ENCODE peak calls at places on chromosomes 6 and 20, in five cellular contexts. T is stimulated activated CD8-positive, alpha-beta memory T cell treated with anti-CD3 and anti-CD28 coated beads, Interleukin-7, amount 100 ng/mL, for 24 hours; P is NCI-H1417; V is cardiac fibroblast; L is heart right ventricle. E is an unnamed sample.

GRCh38 chr6:4889701-4890100 is 113.5 kb downstream of the CDYL start:
- DNase-seq in T (no peak), P (no peak), V (no peak), L (no peak), E (no peak)

GRCh38 chr6:105402090-105402980 is 547 bp downstream of the PREP start:
- DNase-seq in T (peak; percentile 2), P (peak; percentile 35), V (peak; percentile 58), L (peak; percentile 23), E (peak; percentile 54)

GRCh38 chr6:36368921-36369880 is 18.3 kb downstream of the ETV7 start:
- DNase-seq in T (no peak), P (peak; percentile 97), V (peak; percentile 85), L (no peak), E (no peak)

GRCh38 chr20:40750541-40750940 is 61.5 kb upstream of the MAFB start:
- DNase-seq in T (no peak), P (no peak), V (peak; percentile 6), L (no peak), E (no peak)

GRCh38 chr6:156848123-156848522 is 70.9 kb downstream of the ARID1B start:
- DNase-seq in T (no peak), P (no peak), V (no peak), L (peak; percentile 54), E (peak; percentile 62)

GRCh38 chr6:170122676-170123075 is 168.2 kb downstream of the DLL1 start:
- DNase-seq in T (no peak), P (no peak), V (no peak), L (no peak), E (no peak)

GRCh38 chr20:42705550-42705949 is 484.2 kb downstream of the PTPRT start:
- DNase-seq in T (no peak), P (no peak), V (no peak), L (no peak), E (no peak)

GRCh38 chr6:8006208-8006607 is 58.0 kb downstream of the BLOC1S5 start:
- DNase-seq in T (no peak), P (peak; percentile 52), V (peak; percentile 74), L (no peak), E (peak; percentile 64)

GRCh38 chr6:151914475-151914874 is 107.0 kb downstream of the ESR1 start:
- DNase-seq in T (no peak), P (no peak), V (peak; percentile 81), L (no peak), E (no peak)

GRCh38 chr6:5125152-5126006 is 40.2 kb downstream of the PPP1R3G start:
- DNase-seq in T (no peak), P (no peak), V (peak; percentile 92), L (no peak), E (no peak)

GRCh38 chr6:9699890-9700289 is 715.0 kb downstream of the TFAP2A start:
- DNase-seq in T (no peak), P (peak; percentile 75), V (no peak), L (no peak), E (no peak)

GRCh38 chr20:48180637-48181036 is 395.4 kb upstream of the SULF2 start:
- DNase-seq in T (no peak), P (peak; percentile 13), V (no peak), L (no peak), E (no peak)

GRCh38 chr6:134446228-134446848 is 128.4 kb upstream of the SGK1 start:
- DNase-seq in T (no peak), P (peak; percentile 82), V (peak; percentile 51), L (no peak), E (no peak)

GRCh38 chr6:82494367-82494766 is 130.8 kb downstream of the TPBG start:
- DNase-seq in T (no peak), P (peak; percentile 13), V (no peak), L (no peak), E (no peak)

GRCh38 chr6:91477688-91478087 is 890.8 kb upstream of the MAP3K7 start:
- DNase-seq in T (no peak), P (no peak), V (no peak), L (no peak), E (no peak)

GRCh38 chr6:3653528-3654070 is 97.9 kb downstream of the PXDC1 start:
- DNase-seq in T (no peak), P (no peak), V (no peak), L (no peak), E (no peak)

GRCh38 chr6:107630341-107630995 is 140.6 kb downstream of the SOBP start:
- DNase-seq in T (no peak), P (no peak), V (no peak), L (no peak), E (no peak)

GRCh38 chr6:144377586-144377985 is 92.5 kb downstream of the UTRN start:
- DNase-seq in T (no peak), P (no peak), V (peak; percentile 78), L (no peak), E (no peak)

GRCh38 chr6:13278184-13278583 is 50.2 kb downstream of the TBC1D7 start:
- DNase-seq in T (no peak), P (peak; percentile 29), V (no peak), L (no peak), E (peak; percentile 56)

GRCh38 chr6:111447051-111447450 is 36.0 kb downstream of the REV3L start:
- DNase-seq in T (no peak), P (no peak), V (no peak), L (no peak), E (no peak)

GRCh38 chr6:85468326-85468725 is 18.4 kb downstream of the NT5E start:
- DNase-seq in T (no peak), P (no peak), V (peak; percentile 56), L (no peak), E (no peak)

GRCh38 chr6:42431356-42431755 is 20.4 kb downstream of the TRERF1 start:
- DNase-seq in T (no peak), P (no peak), V (no peak), L (no peak), E (no peak)

GRCh38 chr20:24736131-24736843 is 212.8 kb upstream of the CST7 start:
- DNase-seq in T (no peak), P (no peak), V (no peak), L (no peak), E (no peak)

GRCh38 chr20:35515949-35516645 is 13.4 kb downstream of the C20orf173 start:
- DNase-seq in T (no peak), P (no peak), V (peak; percentile 75), L (no peak), E (no peak)

GRCh38 chr20:14288341-14289330 is 48.8 kb downstream of the FLRT3 start:
- DNase-seq in T (no peak), P (no peak), V (peak; percentile 63), L (no peak), E (no peak)

GRCh38 chr20:9660236-9660868 is 146.0 kb downstream of the LAMP5 start:
- DNase-seq in T (no peak), P (no peak), V (peak; percentile 3), L (peak; percentile 5), E (peak; percentile 21)

GRCh38 chr20:63686492-63687321 is 9.7 kb upstream of the TNFRSF6B start:
- DNase-seq in T (no peak), P (no peak), V (peak; percentile 93), L (peak; percentile 89), E (no peak)

GRCh38 chr6:170366248-170366960 is 59.8 kb downstream of the FAM120B start:
- DNase-seq in T (no peak), P (no peak), V (no peak), L (no peak), E (no peak)

GRCh38 chr20:364905-365794 is 15.4 kb upstream of the TRIB3 start:
- DNase-seq in T (no peak), P (no peak), V (peak; percentile 58), L (no peak), E (no peak)

GRCh38 chr6:51025082-51025777 is 206.6 kb downstream of the TFAP2B start:
- DNase-seq in T (no peak), P (no peak), V (peak; percentile 5), L (no peak), E (no peak)

GRCh38 chr20:50837532-50838321 is 42.9 kb downstream of the BCAS4 start:
- DNase-seq in T (no peak), P (no peak), V (peak; percentile 33), L (no peak), E (no peak)

GRCh38 chr6:107624541-107624940 is 134.6 kb downstream of the SOBP start:
- DNase-seq in T (no peak), P (no peak), V (peak; percentile 45), L (no peak), E (no peak)

GRCh38 chr20:5863040-5863811 is 87.1 kb downstream of the TRMT6 start:
- DNase-seq in T (no peak), P (no peak), V (peak; percentile 91), L (no peak), E (no peak)

GRCh38 chr6:32622545-32623401 is 14.4 kb upstream of the HLA-DQA1 start:
- DNase-seq in T (no peak), P (peak; percentile 16), V (peak; percentile 32), L (no peak), E (peak; percentile 94)

GRCh38 chr6:100472674-100473073 is 8.0 kb upstream of the SIM1 start:
- DNase-seq in T (no peak), P (peak; percentile 44), V (peak; percentile 43), L (no peak), E (no peak)

GRCh38 chr6:106315765-106316375 is 9.7 kb downstream of the ATG5 start:
- DNase-seq in T (no peak), P (peak; percentile 3), V (no peak), L (no peak), E (no peak)

E was measured in NAMALWA.